ENCODE peak calls at places on chromosomes 12 and 14, in seven cellular contexts. Q is left lung; G is CD8-positive, alpha-beta memory T cell; J is mucosa of descending colon; T is psoas muscle; W is neural progenitor cell; V is adrenal gland. L is an unnamed sample. For H3K4me1, the result is how much of the 10 kb centered on the place peaks cover.

GRCh38 chr14:75392686-75393641 is 34.9 kb upstream of the JDP2 start:
- DNase-seq in Q (no peak), G (no peak), J (no peak), T (no peak), W (no peak), V (no peak), L (no peak)

GRCh38 chr12:96233941-96234461 is 39.8 kb downstream of the ELK3 start:
- DNase-seq in Q (peak), G (no peak), J (peak), T (peak), W (no peak), V (peak), L (peak)

GRCh38 chr14:76584271-76584702 is 177.0 kb upstream of the VASH1 start:
- DNase-seq in Q (no peak), G (no peak), J (no peak), T (no peak), W (no peak), V (peak), L (peak)

GRCh38 chr14:69895109-69895508 is 15.9 kb downstream of the SMOC1 start:
- DNase-seq in Q (no peak), G (no peak), J (no peak), T (no peak), W (no peak), V (no peak), L (no peak)

GRCh38 chr12:2801044-2801783 is 6.4 kb downstream of the FKBP4 start:
- DNase-seq in Q (no peak), G (no peak), J (no peak), T (no peak), W (no peak), V (no peak), L (no peak)

GRCh38 chr12:1473418-1473817 is 121.0 kb downstream of the FBXL14 start:
- DNase-seq in Q (no peak), G (no peak), J (no peak), T (no peak), W (no peak), V (no peak), L (no peak)

GRCh38 chr12:1616233-1617066 is 12.6 kb upstream of the WNT5B start:
- DNase-seq in Q (no peak), G (no peak), J (no peak), T (no peak), W (no peak), V (no peak), L (no peak)

GRCh38 chr14:75282166-75282547 is 3.5 kb downstream of the FOS start:
- DNase-seq in Q (no peak), G (no peak), J (no peak), T (no peak), W (no peak), V (no peak), L (no peak)

GRCh38 chr12:76530531-76530930 is 29.0 kb downstream of the OSBPL8 start:
- DNase-seq in Q (no peak), G (no peak), J (no peak), T (no peak), W (no peak), V (no peak), L (no peak)

GRCh38 chr12:6322352-6322751 is 11.9 kb downstream of the PLEKHG6 start:
- DNase-seq in Q (no peak), G (no peak), J (no peak), T (peak), W (no peak), V (peak), L (no peak)

GRCh38 chr14:98008381-98009113 is 1211.4 kb downstream of the VRK1 start:
- DNase-seq in Q (no peak), G (no peak), J (no peak), T (no peak), W (no peak), V (no peak), L (no peak)

GRCh38 chr12:127485528-127485927 is 781.4 kb upstream of the TMEM132C start:
- DNase-seq in Q (no peak), G (no peak), J (no peak), T (no peak), W (no peak), V (peak), L (no peak)

GRCh38 chr14:105203057-105203494 is 22.0 kb upstream of the NUDT14 start:
- DNase-seq in Q (peak), G (peak), J (peak), T (peak), W (peak), V (peak), L (peak)

GRCh38 chr14:53951661-53952265 is 4.9 kb downstream of the BMP4 start:
- DNase-seq in Q (peak), G (no peak), J (peak), T (no peak), W (peak), V (peak), L (peak)

GRCh38 chr12:9364224-9365176 is 156.3 kb upstream of the PZP start:
- DNase-seq in Q (no peak), G (no peak), J (no peak), T (no peak), W (peak), V (no peak), L (peak)

GRCh38 chr14:102523200-102524025 is 13.8 kb upstream of the ANKRD9 start:
- DNase-seq in Q (no peak), G (no peak), J (peak), T (peak), W (no peak), V (no peak), L (no peak)

GRCh38 chr12:12700249-12700648 is 4.3 kb upstream of the GPR19 start:
- DNase-seq in Q (no peak), G (no peak), J (no peak), T (no peak), W (no peak), V (no peak), L (no peak)

GRCh38 chr12:68622250-68622649 is 11.6 kb downstream of the RAP1B start:
- DNase-seq in Q (no peak), G (no peak), J (no peak), T (no peak), W (no peak), V (no peak), L (no peak)

GRCh38 chr12:61188801-61189595 is 1071.2 kb upstream of the USP15 start:
- DNase-seq in Q (peak), G (no peak), J (no peak), T (no peak), W (no peak), V (no peak), L (no peak)

GRCh38 chr14:73729556-73730265 is 15.5 kb upstream of the PNMA1 start:
- DNase-seq in Q (no peak), G (no peak), J (peak), T (no peak), W (no peak), V (no peak), L (no peak)

GRCh38 chr14:73238262-73238852 is 1.1 kb downstream of the PAPLN start:
- DNase-seq in Q (no peak), G (no peak), J (no peak), T (no peak), W (peak), V (no peak), L (no peak)

GRCh38 chr12:47882796-47883546 is 21.8 kb downstream of the VDR start:
- DNase-seq in Q (peak), G (no peak), J (peak), T (no peak), W (no peak), V (peak), L (no peak)

GRCh38 chr12:126474703-126475102 is 1409.5 kb downstream of the AACS start:
- DNase-seq in Q (no peak), G (no peak), J (no peak), T (no peak), W (no peak), V (no peak), L (no peak)

GRCh38 chr14:100778078-100778927 is 47.6 kb upstream of the MEG3 start:
- DNase-seq in Q (no peak), G (no peak), J (no peak), T (no peak), W (no peak), V (no peak), L (no peak)

GRCh38 chr12:81626406-81626805 is 132.7 kb downstream of the PPFIA2 start:
- DNase-seq in Q (no peak), G (no peak), J (no peak), T (no peak), W (no peak), V (no peak), L (no peak)

GRCh38 chr12:109124878-109125648 is 8.7 kb downstream of the ACACB start:
- DNase-seq in Q (no peak), G (no peak), J (no peak), T (no peak), W (no peak), V (no peak), L (no peak)

GRCh38 chr14:88987516-88987915 is 163.1 kb downstream of the TTC8 start:
- DNase-seq in Q (no peak), G (no peak), J (no peak), T (no peak), W (no peak), V (no peak), L (no peak)

GRCh38 chr14:61229475-61229888 is 51.7 kb downstream of the TMEM30B start:
- DNase-seq in Q (no peak), G (no peak), J (no peak), T (no peak), W (peak), V (no peak), L (peak)

GRCh38 chr14:67525389-67525788 is 7.7 kb upstream of the PLEKHH1 start:
- DNase-seq in Q (no peak), G (no peak), J (no peak), T (no peak), W (no peak), V (no peak), L (no peak)

GRCh38 chr12:68293347-68293746 is 38.8 kb downstream of the MDM1 start:
- DNase-seq in Q (no peak), G (no peak), J (no peak), T (no peak), W (no peak), V (no peak), L (no peak)

GRCh38 chr14:31792726-31793125 is 231.5 kb downstream of the NUBPL start:
- DNase-seq in Q (no peak), G (no peak), J (no peak), T (no peak), W (no peak), V (no peak), L (no peak)

GRCh38 chr14:89443002-89443660 is 26.1 kb upstream of the FOXN3 start:
- DNase-seq in Q (no peak), G (no peak), J (no peak), T (no peak), W (no peak), V (no peak), L (no peak)

GRCh38 chr12:80714846-80715245 is 1.9 kb upstream of the MYF5 start:
- DNase-seq in Q (no peak), G (no peak), J (no peak), T (no peak), W (no peak), V (no peak), L (no peak)

GRCh38 chr12:70919597-70920035 is 922 bp downstream of the PTPRR start:
- DNase-seq in Q (no peak), G (no peak), J (no peak), T (no peak), W (peak), V (no peak), L (peak)
- H3K4me3 ChIP-seq in Q (no peak), G (no peak), J (no peak), T (no peak), W (peak), V (no peak), L (peak)

GRCh38 chr14:49481099-49481498 is 105.1 kb downstream of the RPS29 start:
- DNase-seq in Q (no peak), G (no peak), J (no peak), T (no peak), W (no peak), V (no peak), L (no peak)

GRCh38 chr14:49478784-49479183 is 107.4 kb downstream of the RPS29 start:
- DNase-seq in Q (no peak), G (no peak), J (no peak), T (no peak), W (no peak), V (no peak), L (no peak)

GRCh38 chr14:49479432-49479831 is 106.7 kb downstream of the RPS29 start:
- DNase-seq in Q (no peak), G (no peak), J (no peak), T (no peak), W (no peak), V (no peak), L (no peak)

GRCh38 chr14:49480053-49480452 is 106.1 kb downstream of the RPS29 start:
- DNase-seq in Q (no peak), G (no peak), J (no peak), T (no peak), W (no peak), V (no peak), L (no peak)

GRCh38 chr14:49477576-49477975 is 108.6 kb downstream of the RPS29 start:
- DNase-seq in Q (no peak), G (no peak), J (no peak), T (no peak), W (no peak), V (no peak), L (no peak)
- H3K4me1 ChIP-seq in Q (under half), G (under half), J (under half), T (under half), W (under half), V (under half), L (under half)

GRCh38 chr12:114681149-114681849 is 2.7 kb downstream of the TBX3 start:
- DNase-seq in Q (no peak), G (no peak), J (peak), T (no peak), W (no peak), V (peak), L (no peak)
- H3K4me3 ChIP-seq in Q (peak), G (no peak), J (no peak), T (peak), W (no peak), V (peak), L (peak)

GRCh38 chr14:51609251-51609986 is 42.3 kb upstream of the FRMD6 start:
- DNase-seq in Q (no peak), G (no peak), J (no peak), T (no peak), W (no peak), V (no peak), L (no peak)
- H3K4me1 ChIP-seq in Q (under half), G (under half), J (under half), T (under half), W (under half), V (under half), L (under half)

GRCh38 chr14:36162267-36162666 is 14.3 kb downstream of the PTCSC3 start:
- DNase-seq in Q (no peak), G (no peak), J (peak), T (no peak), W (no peak), V (no peak), L (no peak)
- H3K4me3 ChIP-seq in Q (no peak), G (no peak), J (no peak), T (no peak), W (peak), V (no peak), L (no peak)

DNA sequence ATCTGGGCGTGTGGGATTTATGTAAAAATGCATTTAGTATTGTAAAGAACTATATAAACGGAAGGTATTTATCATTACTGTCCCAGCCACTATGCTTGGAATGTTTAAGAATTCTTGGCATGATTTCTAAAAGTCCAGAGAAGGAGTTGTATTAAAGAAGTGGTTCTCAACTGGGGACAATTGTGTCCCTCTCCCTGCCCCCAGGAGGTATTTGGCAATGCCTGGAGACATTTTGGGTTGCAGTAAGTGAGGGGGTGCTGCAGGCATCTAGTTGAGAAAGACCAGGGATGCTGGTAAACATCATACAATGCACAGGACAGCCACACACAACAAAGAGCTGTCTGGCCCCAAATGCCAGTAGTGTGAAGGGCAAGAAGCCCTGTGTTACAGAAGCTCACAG is 7.2 kb downstream of the SLC38A1 start:
- DNase-seq in Q (no peak), G (no peak), J (no peak), T (no peak), W (no peak), V (no peak), L (no peak)
- H3K4me1 ChIP-seq in Q (under half), G (half or more), J (under half), T (under half), W (half or more), V (under half), L (half or more)

L was measured in cardiac muscle cell.